ENCODE peak calls at places on chromosome 10, in seven cellular contexts. L, I, D, B, T, C and K are unnamed samples.
A peak's percentile ranks its signal among the peaks of the same experiment; 100 is the strongest.

GRCh38 chr10:110919971-110920881 is 822 bp downstream of the SHOC2 start:
- DNase-seq in L (peak; percentile 72), C (peak; percentile 47), T (peak; percentile 41), D (peak; percentile 75), B (peak; percentile 38), I (peak; percentile 23), K (peak; percentile 67)

GRCh38 chr10:1966698-1967097 is 229.4 kb upstream of the ADARB2 start:
- DNase-seq in T (no peak), D (no peak), L (no peak), I (no peak), C (no peak), B (no peak), K (no peak)

GRCh38 chr10:22648547-22648961 is 65.8 kb downstream of the PIP4K2A start:
- DNase-seq in I (peak; percentile 85), C (no peak), D (no peak), T (no peak), L (peak; percentile 94), B (no peak), K (no peak)

GRCh38 chr10:14062528-14063260 is 268.0 kb downstream of the FRMD4A start:
- DNase-seq in I (no peak), T (no peak), B (no peak), L (peak; percentile 83), C (no peak), D (no peak), K (no peak)

GRCh38 chr10:109727436-109727835 is 195.9 kb downstream of the XPNPEP1 start:
- DNase-seq in I (no peak), B (no peak), C (no peak), D (no peak), T (peak; percentile 12), L (no peak), K (no peak)

GRCh38 chr10:28020080-28020860 is 21.4 kb upstream of the ODAD2 start:
- DNase-seq in B (no peak), C (no peak), T (no peak), I (no peak), D (no peak), L (peak; percentile 57), K (no peak)

GRCh38 chr10:33381391-33381790 is 46.9 kb upstream of the NRP1 start:
- DNase-seq in D (no peak), B (no peak), T (no peak), I (peak; percentile 7), C (no peak), L (peak; percentile 60), K (no peak)

GRCh38 chr10:62380002-62380401 is 5.8 kb downstream of the ZNF365 start:
- DNase-seq in D (no peak), T (no peak), C (no peak), I (peak; percentile 92), B (no peak), L (peak; percentile 64), K (no peak)

GRCh38 chr10:80471009-80471408 is 16.9 kb downstream of the TSPAN14 start:
- DNase-seq in L (no peak), D (no peak), B (no peak), C (no peak), I (no peak), T (no peak), K (no peak)

GRCh38 chr10:6722616-6723004 is 142.5 kb upstream of the PRKCQ start:
- DNase-seq in C (no peak), B (no peak), T (no peak), D (no peak), L (peak; percentile 77), I (peak; percentile 72), K (no peak)

GRCh38 chr10:4219901-4220300 is 434.9 kb upstream of the KLF6 start:
- DNase-seq in L (no peak), T (no peak), I (no peak), D (no peak), B (no peak), C (no peak), K (no peak)

GRCh38 chr10:125839176-125839575 is 15.8 kb downstream of the BCCIP start:
- DNase-seq in B (no peak), C (no peak), I (no peak), L (no peak), D (no peak), T (peak; percentile 59), K (no peak)

GRCh38 chr10:24706479-24707118 is 17.1 kb downstream of the ARHGAP21 start:
- DNase-seq in T (peak; percentile 24), B (peak; percentile 22), D (no peak), L (peak; percentile 92), C (no peak), I (peak; percentile 91), K (no peak)

GRCh38 chr10:19713800-19714525 is 102.3 kb upstream of the PLXDC2 start:
- DNase-seq in I (no peak), D (no peak), L (no peak), B (no peak), T (no peak), C (no peak), K (no peak)
- TF ChIP-seq CTCF in I (no peak), D (no peak), L (no peak), B (peak; percentile 27), T (no peak), C (no peak), K (no peak)

GRCh38 chr10:44457259-44457658 is 72.4 kb upstream of the CXCL12 start:
- DNase-seq in T (no peak), L (no peak), D (no peak), B (no peak), C (no peak), I (no peak), K (no peak)
- TF ChIP-seq CTCF in T (no peak), L (peak; percentile 23), D (no peak), B (peak; percentile 20), C (peak; percentile 47), I (peak; percentile 66), K (peak; percentile 21)

GRCh38 chr10:35916791-35917190 is 274.7 kb upstream of the FZD8 start:
- DNase-seq in B (no peak), C (no peak), L (peak; percentile 21), T (no peak), I (no peak), D (no peak), K (no peak)
- TF ChIP-seq CTCF in B (peak; percentile 15), C (no peak), L (peak; percentile 28), T (no peak), I (peak; percentile 57), D (no peak), K (no peak)

GRCh38 chr10:104642311-104643022 is 1.4 kb downstream of the SORCS3 start:
- DNase-seq in C (peak; percentile 75), T (peak; percentile 51), L (no peak), D (no peak), B (peak; percentile 14), I (no peak), K (no peak)
- TF ChIP-seq CTCF in C (peak; percentile 41), T (peak; percentile 3), L (peak; percentile 30), D (no peak), B (peak; percentile 36), I (peak; percentile 40), K (peak; percentile 22)

GRCh38 chr10:102431452-102432124 is 786 bp downstream of the CUEDC2 start:
- DNase-seq in D (no peak), I (no peak), C (peak; percentile 39), T (no peak), L (peak; percentile 53), B (no peak), K (no peak)
- TF ChIP-seq CTCF in D (no peak), I (no peak), C (no peak), T (no peak), L (no peak), B (no peak), K (no peak)

GRCh38 chr10:35768011-35768410 is 125.9 kb upstream of the FZD8 start:
- DNase-seq in I (no peak), L (peak; percentile 12), T (no peak), B (no peak), D (no peak), C (no peak), K (no peak)

GRCh38 chr10:35765996-35766395 is 123.9 kb upstream of the FZD8 start:
- DNase-seq in D (no peak), B (no peak), L (no peak), I (no peak), T (no peak), C (no peak), K (no peak)

GRCh38 chr10:35770817-35771355 is 128.8 kb upstream of the FZD8 start:
- DNase-seq in B (no peak), I (no peak), T (peak; percentile 53), D (no peak), C (no peak), L (no peak), K (no peak)

GRCh38 chr10:35765039-35765662 is 123.1 kb upstream of the FZD8 start:
- DNase-seq in I (no peak), B (peak; percentile 11), D (peak; percentile 69), T (peak; percentile 43), C (no peak), L (no peak), K (no peak)

DNA sequence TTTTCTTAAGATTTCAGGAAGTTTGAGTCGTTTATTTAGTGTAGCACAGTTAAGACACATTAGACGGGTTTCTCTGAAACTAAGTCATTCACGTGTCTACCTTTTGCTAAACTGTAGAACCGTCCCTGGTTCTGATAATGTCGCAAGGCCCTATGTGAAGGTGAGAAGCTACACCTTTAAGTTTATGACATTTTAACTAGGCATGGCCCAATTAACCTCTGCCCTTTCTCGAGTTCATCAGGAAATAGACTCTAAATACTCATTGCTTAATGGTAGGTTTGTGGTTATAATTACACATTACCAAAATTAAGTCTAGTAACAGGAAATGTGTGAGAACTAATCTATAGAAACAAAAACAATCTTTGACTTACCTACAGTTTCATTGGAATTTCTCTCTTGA is 126.6 kb upstream of the FZD8 start:
- DNase-seq in L (no peak), T (no peak), B (no peak), C (no peak), D (no peak), I (no peak), K (no peak)
- TF ChIP-seq CTCF in L (no peak), T (no peak), B (no peak), C (no peak), D (no peak), I (no peak), K (no peak)

GRCh38 chr10:30433286-30433778 is 652 bp upstream of the MAP3K8 start:
- DNase-seq in C (peak; percentile 76), D (peak; percentile 91), I (peak; percentile 50), L (peak; percentile 80), B (peak; percentile 78), T (peak; percentile 82), K (peak; percentile 80)
- TF ChIP-seq CTCF in C (no peak), D (no peak), I (no peak), L (no peak), B (no peak), T (no peak), K (no peak)

GRCh38 chr10:52890281-52890680 is 117.7 kb upstream of the MBL2 start:
- DNase-seq in I (no peak), C (no peak), D (no peak), L (no peak), T (no peak), B (no peak), K (no peak)
- TF ChIP-seq CTCF in I (no peak), C (no peak), D (no peak), L (no peak), T (no peak), B (no peak), K (no peak)